ENCODE peak calls at places on chromosomes 13 and 19, in five cellular contexts. U is left ventricle myocardium superior, Q is AG08395, I is glomerular endothelial cell, Y is NCI-H748 treated with DMSO at 0.1 percent for 48 hours. H is an unnamed sample.

GRCh38 chr13:75319244-75319643 is 162.7 kb downstream of the TBC1D4 start:
- DNase-seq in Q (peak), I (no peak), Y (no peak), U (no peak), H (no peak)

GRCh38 chr13:107365466-107366215 is 797.7 kb upstream of the ARGLU1 start:
- DNase-seq in U (no peak), I (no peak), Y (no peak), Q (no peak), H (no peak)

GRCh38 chr13:98938801-98939200 is 39.1 kb downstream of the DOCK9 start:
- DNase-seq in I (no peak), Y (no peak), Q (no peak), U (no peak), H (no peak)

GRCh38 chr13:109951491-109951890 is 165.1 kb upstream of the IRS2 start:
- DNase-seq in Y (no peak), I (no peak), Q (no peak), U (no peak), H (no peak)

GRCh38 chr19:10315335-10316214 is at the start of gene FDX2:
- DNase-seq in U (peak), I (no peak), Q (peak), Y (peak), H (peak)

GRCh38 chr19:46085888-46086287 is 38.6 kb downstream of the IGFL3 start:
- DNase-seq in I (no peak), Q (no peak), U (no peak), Y (no peak), H (no peak)

GRCh38 chr19:56106397-56106849 is 14.7 kb downstream of the ZNF787 start:
- DNase-seq in Y (no peak), U (no peak), I (no peak), Q (no peak), H (no peak)

GRCh38 chr19:511101-511841 is 4.0 kb downstream of the TPGS1 start:
- DNase-seq in Q (no peak), I (no peak), U (no peak), Y (peak), H (no peak)

GRCh38 chr19:33780746-33781145 is 15.9 kb upstream of the KCTD15 start:
- DNase-seq in I (no peak), Q (no peak), U (no peak), Y (no peak), H (no peak)

GRCh38 chr19:42421591-42422031 is 5.6 kb downstream of the LIPE start:
- DNase-seq in Y (no peak), U (peak), I (no peak), Q (no peak), H (no peak)

GRCh38 chr19:38658462-38659306 is 11.2 kb downstream of the ACTN4 start:
- DNase-seq in U (no peak), I (peak), Y (no peak), Q (peak), H (no peak)

GRCh38 chr13:112951674-112952371 is 17.2 kb upstream of the MCF2L start:
- DNase-seq in U (no peak), I (no peak), Y (no peak), Q (no peak), H (no peak)

GRCh38 chr13:39377699-39378098 is 225.3 kb downstream of the LHFPL6 start:
- DNase-seq in Y (no peak), Q (no peak), U (no peak), I (no peak), H (no peak)

GRCh38 chr13:21673592-21674270 is 2.9 kb downstream of the FGF9 start:
- DNase-seq in I (no peak), Q (peak), U (peak), Y (peak), H (peak)

GRCh38 chr13:71645467-71645866 is 221.5 kb downstream of the DACH1 start:
- DNase-seq in Y (no peak), I (no peak), U (no peak), Q (no peak), H (no peak)

GRCh38 chr13:48985751-48986150 is 10.0 kb downstream of the FNDC3A start:
- DNase-seq in Q (no peak), I (no peak), Y (no peak), U (no peak), H (no peak)

GRCh38 chr13:110799246-110800236 is 86.0 kb downstream of the ING1 start:
- DNase-seq in U (peak), Y (no peak), Q (peak), I (no peak), H (no peak)

GRCh38 chr19:45455707-45456499 is 11.9 kb upstream of the FOSB start:
- DNase-seq in U (peak), I (no peak), Q (peak), Y (no peak), H (peak)

GRCh38 chr13:23750383-23751121 is 138.6 kb downstream of the MIPEP start:
- DNase-seq in Y (no peak), U (no peak), Q (no peak), I (no peak), H (no peak)

GRCh38 chr19:5985098-5985783 is 7.3 kb upstream of the RANBP3 start:
- DNase-seq in Q (peak), U (no peak), Y (no peak), I (no peak), H (no peak)

GRCh38 chr19:30388819-30389218 is 16.6 kb downstream of the ZNF536 start:
- DNase-seq in Q (no peak), I (no peak), U (no peak), Y (no peak), H (no peak)

H was measured in left ventricle myocardium inferior.